ENCODE peak calls at places on chromosomes 12 and 14, in five cellular contexts. V, I, Z, H and L are unnamed samples.

GRCh38 chr12:128914908-128915563 is 61.8 kb downstream of the GLT1D1 start:
- DNase-seq in V (no peak), I (no peak), Z (no peak), H (no peak), L (no peak)

GRCh38 chr14:64720190-64720589 is 16.0 kb downstream of the PLEKHG3 start:
- DNase-seq in V (no peak), I (peak), Z (no peak), H (no peak), L (peak)

GRCh38 chr12:3700861-3701260 is 52.0 kb downstream of the CRACR2A start:
- DNase-seq in V (no peak), I (no peak), Z (no peak), H (no peak), L (no peak)

GRCh38 chr12:31234955-31235867 is 90.7 kb downstream of the SINHCAF start:
- DNase-seq in V (no peak), I (no peak), Z (peak), H (no peak), L (peak)

GRCh38 chr14:23114669-23115491 is 4.2 kb downstream of the CEBPE start:
- DNase-seq in V (no peak), I (no peak), Z (no peak), H (no peak), L (peak)

GRCh38 chr12:123092866-123093265 is 58.0 kb downstream of the PITPNM2 start:
- DNase-seq in V (no peak), I (no peak), Z (no peak), H (no peak), L (no peak)

GRCh38 chr12:19757317-19757877 is 318.1 kb downstream of the AEBP2 start:
- DNase-seq in V (no peak), I (no peak), Z (peak), H (no peak), L (peak)

GRCh38 chr14:49363926-49364751 is 222.0 kb downstream of the RPS29 start:
- DNase-seq in V (no peak), I (no peak), Z (peak), H (no peak), L (no peak)

GRCh38 chr14:101071493-101071891 is 168.0 kb upstream of the RTL1 start:
- DNase-seq in V (no peak), I (peak), Z (no peak), H (peak), L (no peak)

GRCh38 chr14:47040490-47040889 is 388.9 kb upstream of the RPL10L start:
- DNase-seq in V (no peak), I (no peak), Z (peak), H (no peak), L (peak)

GRCh38 chr14:52918486-52918885 is 32.4 kb downstream of the FERMT2 start:
- DNase-seq in V (no peak), I (no peak), Z (no peak), H (no peak), L (peak)

GRCh38 chr14:104133496-104133895 is 4.9 kb upstream of the KIF26A start:
- DNase-seq in V (no peak), I (no peak), Z (no peak), H (no peak), L (no peak)

GRCh38 chr14:34610101-34610500 is 19.8 kb downstream of the SNX6 start:
- DNase-seq in V (no peak), I (no peak), Z (no peak), H (no peak), L (no peak)

GRCh38 chr14:52987514-52987913 is 36.7 kb upstream of the FERMT2 start:
- DNase-seq in V (no peak), I (no peak), Z (no peak), H (no peak), L (no peak)

GRCh38 chr14:54722791-54723432 is 156.0 kb downstream of the SAMD4A start:
- DNase-seq in V (no peak), I (no peak), Z (peak), H (no peak), L (peak)

GRCh38 chr12:105418232-105418631 is 87.7 kb downstream of the C12orf75 start:
- DNase-seq in V (no peak), I (no peak), Z (no peak), H (no peak), L (peak)

GRCh38 chr12:127998936-127999467 is 268.0 kb upstream of the TMEM132C start:
- DNase-seq in V (no peak), I (no peak), Z (no peak), H (no peak), L (no peak)

GRCh38 chr14:95464524-95464923 is 51.9 kb downstream of the SYNE3 start:
- DNase-seq in V (no peak), I (no peak), Z (no peak), H (no peak), L (no peak)

GRCh38 chr12:51062631-51063397 is 14.7 kb downstream of the LETMD1 start:
- DNase-seq in V (no peak), I (no peak), Z (no peak), H (no peak), L (no peak)

GRCh38 chr14:49934638-49935037 is 41.8 kb downstream of the ARF6 start:
- DNase-seq in V (no peak), I (no peak), Z (no peak), H (no peak), L (no peak)

GRCh38 chr12:67223225-67223624 is 45.9 kb upstream of the CAND1 start:
- DNase-seq in V (no peak), I (no peak), Z (no peak), H (no peak), L (no peak)

GRCh38 chr12:67217647-67218046 is 51.5 kb upstream of the CAND1 start:
- DNase-seq in V (no peak), I (no peak), Z (no peak), H (no peak), L (no peak)

GRCh38 chr12:67220065-67220464 is 49.1 kb upstream of the CAND1 start:
- DNase-seq in V (no peak), I (no peak), Z (peak), H (no peak), L (peak)

GRCh38 chr12:67222302-67222701 is 46.9 kb upstream of the CAND1 start:
- DNase-seq in V (no peak), I (no peak), Z (peak), H (no peak), L (peak)
- TF ChIP-seq CTCF in V (no peak), I (peak), Z (peak), H (no peak), L (peak)

DNA sequence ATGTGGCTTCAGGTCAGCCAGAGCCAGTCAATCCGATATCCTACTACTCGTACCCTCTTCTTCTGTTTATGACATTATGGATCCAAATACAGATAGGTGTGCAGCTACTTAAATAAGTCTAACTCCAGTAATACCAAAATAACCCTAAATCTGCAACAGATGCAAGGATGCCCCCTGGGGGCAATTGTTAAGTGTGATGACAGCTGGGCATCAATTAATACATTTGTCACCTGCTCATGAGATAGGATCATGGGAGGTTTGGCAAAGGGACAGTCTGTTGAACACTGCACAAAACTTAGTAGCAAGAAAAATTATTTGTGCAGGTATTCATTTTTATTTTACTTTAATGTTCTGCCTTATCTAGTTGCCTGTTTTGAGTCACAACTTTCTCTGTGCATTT is 83.2 kb downstream of the SLC38A6 start:
- DNase-seq in V (no peak), I (no peak), Z (no peak), H (no peak), L (no peak)
- TF ChIP-seq CTCF in V (no peak), I (no peak), Z (no peak), H (no peak), L (no peak)

GRCh38 chr12:97336896-97337751 is 125.5 kb upstream of the RMST start:
- DNase-seq in V (no peak), I (no peak), Z (peak), H (no peak), L (no peak)
- TF ChIP-seq CTCF in V (no peak), I (no peak), Z (no peak), H (no peak), L (no peak)

GRCh38 chr12:82025462-82025861 is 266.3 kb upstream of the PPFIA2 start:
- DNase-seq in V (no peak), I (no peak), Z (no peak), H (no peak), L (no peak)

GRCh38 chr12:82015623-82016347 is 256.6 kb upstream of the PPFIA2 start:
- DNase-seq in V (no peak), I (no peak), Z (no peak), H (no peak), L (no peak)

DNA sequence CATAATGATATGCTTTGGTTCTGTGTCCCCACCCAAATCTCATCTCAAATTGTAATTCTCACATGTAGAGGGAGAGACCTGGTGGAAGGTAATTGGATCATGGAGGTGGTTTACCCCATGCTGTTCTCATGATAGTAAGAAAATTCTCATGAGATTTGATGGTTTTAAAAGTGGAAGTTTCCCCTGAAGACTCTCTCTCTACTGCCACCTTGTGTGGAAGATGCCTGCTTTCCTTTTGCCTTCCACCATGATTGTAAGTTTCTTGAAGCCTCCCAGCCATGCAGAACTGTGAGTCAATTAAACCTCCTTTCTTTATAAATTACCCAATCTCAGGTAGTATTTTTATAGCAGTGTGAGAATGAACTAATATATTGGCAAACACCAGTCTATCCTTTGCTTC is 260.4 kb upstream of the PPFIA2 start:
- DNase-seq in V (no peak), I (no peak), Z (peak), H (no peak), L (peak)
- TF ChIP-seq CTCF in V (no peak), I (no peak), Z (peak), H (no peak), L (peak)

DNA sequence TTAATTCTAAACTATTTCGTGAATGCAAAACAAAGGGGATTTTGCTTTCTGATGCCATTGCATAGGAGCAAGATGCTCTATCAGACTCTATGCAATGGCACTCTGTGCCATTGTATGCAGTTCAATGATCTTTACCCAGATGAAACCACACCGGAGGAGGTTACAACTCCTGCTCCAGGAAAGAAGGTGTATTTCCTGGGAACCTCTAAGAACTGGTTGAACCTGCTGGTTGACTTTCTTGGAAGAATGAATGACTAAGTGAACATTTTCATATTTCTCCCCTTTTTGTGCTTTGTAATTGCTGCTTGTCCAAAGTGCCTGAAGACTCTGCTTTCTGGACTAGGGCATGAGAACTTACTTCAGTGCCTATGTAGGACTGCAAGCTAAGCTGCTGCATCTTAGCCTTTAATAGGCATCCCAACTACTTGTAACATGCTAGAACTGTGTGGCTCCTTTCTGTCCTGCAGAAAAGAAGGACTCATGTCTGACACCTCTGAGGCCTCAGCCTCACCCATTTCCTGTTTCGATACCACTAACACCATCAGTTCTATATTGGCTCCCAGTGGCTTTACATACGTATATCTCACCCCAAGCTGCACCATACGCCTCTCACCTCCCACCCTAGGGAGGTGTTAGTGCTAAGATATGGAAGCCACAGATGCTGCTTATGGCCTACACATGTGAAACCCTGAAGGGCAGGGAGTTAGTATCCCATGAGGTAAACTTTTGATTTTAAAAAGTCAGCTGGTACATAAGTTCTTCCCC is 193.5 kb upstream of the CNOT2 start:
- DNase-seq in V (peak), I (no peak), Z (no peak), H (no peak), L (no peak)
- TF ChIP-seq CTCF in V (no peak), I (no peak), Z (no peak), H (no peak), L (no peak)

GRCh38 chr12:9751204-9752144 is 9.2 kb downstream of the CD69 start:
- DNase-seq in V (no peak), I (no peak), Z (peak), H (no peak), L (peak)
- TF ChIP-seq CTCF in V (peak), I (no peak), Z (no peak), H (no peak), L (no peak)

GRCh38 chr12:120224304-120225199 is 23.6 kb upstream of the RPLP0 start:
- DNase-seq in V (no peak), I (no peak), Z (no peak), H (no peak), L (no peak)

GRCh38 chr12:120228041-120228290 is 27.1 kb upstream of the RPLP0 start:
- DNase-seq in V (no peak), I (no peak), Z (no peak), H (no peak), L (no peak)

GRCh38 chr12:120225200-120225558 is 24.3 kb upstream of the RPLP0 start:
- DNase-seq in V (no peak), I (no peak), Z (peak), H (no peak), L (no peak)

GRCh38 chr12:120227233-120228040 is 26.5 kb upstream of the RPLP0 start:
- DNase-seq in V (no peak), I (no peak), Z (no peak), H (no peak), L (no peak)

GRCh38 chr12:120225852-120226640 is 25.1 kb upstream of the RPLP0 start:
- DNase-seq in V (no peak), I (no peak), Z (no peak), H (no peak), L (peak)
- TF ChIP-seq CTCF in V (no peak), I (no peak), Z (no peak), H (no peak), L (peak)

GRCh38 chr12:13964666-13965065 is 16.7 kb downstream of the GRIN2B start:
- DNase-seq in V (no peak), I (no peak), Z (peak), H (no peak), L (no peak)

GRCh38 chr12:13959131-13959734 is 22.2 kb downstream of the GRIN2B start:
- DNase-seq in V (no peak), I (no peak), Z (no peak), H (no peak), L (no peak)

GRCh38 chr12:13957576-13957975 is 23.8 kb downstream of the GRIN2B start:
- DNase-seq in V (no peak), I (peak), Z (no peak), H (no peak), L (no peak)

GRCh38 chr12:13961983-13962382 is 19.4 kb downstream of the GRIN2B start:
- DNase-seq in V (no peak), I (peak), Z (no peak), H (no peak), L (no peak)

GRCh38 chr12:13962699-13963098 is 18.7 kb downstream of the GRIN2B start:
- DNase-seq in V (no peak), I (no peak), Z (peak), H (no peak), L (peak)
- TF ChIP-seq CTCF in V (no peak), I (peak), Z (peak), H (no peak), L (no peak)

DNA sequence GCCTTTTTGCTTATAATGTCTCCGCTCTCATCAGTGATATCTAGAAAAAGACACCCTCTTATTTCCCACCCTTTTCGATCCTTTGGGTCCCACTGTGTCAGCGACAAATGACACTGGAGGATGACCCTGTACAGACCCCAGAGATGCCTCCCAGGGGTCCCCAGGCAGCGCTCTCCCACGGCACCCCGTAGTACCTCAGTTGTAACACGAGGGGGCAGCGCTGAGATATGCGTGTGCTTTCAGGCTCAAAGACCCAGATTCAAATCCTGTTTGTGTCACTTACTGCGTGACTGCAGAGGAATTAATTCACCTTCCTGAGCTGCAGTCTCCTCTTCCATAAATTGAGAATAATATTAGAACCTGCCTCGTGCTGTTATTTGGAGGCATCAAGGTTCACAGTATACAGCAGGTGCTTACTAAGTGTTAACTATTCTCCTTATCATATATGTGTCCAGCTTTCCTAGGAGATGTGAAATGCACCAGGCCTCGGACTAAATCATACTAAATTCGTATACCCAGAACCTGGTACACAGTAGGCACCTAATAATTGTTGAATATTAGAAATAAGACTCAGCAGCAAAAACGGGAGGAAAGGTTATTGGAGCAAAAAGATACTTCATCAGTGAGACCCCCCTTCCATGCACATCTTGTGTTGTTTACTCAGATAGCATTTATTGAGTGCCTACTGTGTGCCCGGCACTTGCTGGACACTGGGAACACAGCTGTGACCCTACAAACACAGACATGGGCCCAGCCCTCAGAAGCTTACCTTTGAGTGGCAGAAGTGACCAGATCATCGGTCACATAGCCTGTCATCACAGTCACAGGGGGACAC is 99.9 kb downstream of the PHETA1 start:
- DNase-seq in V (peak), I (no peak), Z (no peak), H (no peak), L (peak)
- TF ChIP-seq CTCF in V (peak), I (peak), Z (peak), H (no peak), L (peak)